ENCODE peak calls at places on chromosomes 13 and 19, in seven cellular contexts. One of them, this sample, is unnamed.

GRCh38 chr13:110443633-110444225 is 117.8 kb downstream of the RAB20 start:
- DNase-seq in IMR-90: no peak
- DNase-seq in PC-9: no peak
- DNase-seq in thoracic aorta: no peak
- DNase-seq in uterus: peak; percentile 46
- DNase-seq in epithelial cell of esophagus: no peak
- DNase-seq in neural progenitor cell: no peak
- DNase-seq in this sample: peak; percentile 22

GRCh38 chr19:15418112-15418587 is 638 bp downstream of the AKAP8L start:
- DNase-seq in neural progenitor cell: peak; percentile 39
- DNase-seq in PC-9: no peak
- DNase-seq in IMR-90: no peak
- DNase-seq in uterus: no peak
- DNase-seq in thoracic aorta: no peak
- DNase-seq in epithelial cell of esophagus: peak; percentile 19
- DNase-seq in this sample: no peak

GRCh38 chr13:46598820-46599180 is 45.8 kb downstream of the LRCH1 start:
- DNase-seq in thoracic aorta: no peak
- DNase-seq in epithelial cell of esophagus: no peak
- DNase-seq in PC-9: no peak
- DNase-seq in neural progenitor cell: no peak
- DNase-seq in IMR-90: no peak
- DNase-seq in uterus: no peak
- DNase-seq in this sample: no peak

GRCh38 chr13:90562388-90562787 is 785.1 kb upstream of the MIR17HG start:
- DNase-seq in IMR-90: no peak
- DNase-seq in thoracic aorta: no peak
- DNase-seq in neural progenitor cell: no peak
- DNase-seq in PC-9: no peak
- DNase-seq in uterus: no peak
- DNase-seq in epithelial cell of esophagus: no peak
- DNase-seq in this sample: no peak

GRCh38 chr19:43809762-43810696 is 7.8 kb upstream of the LYPD5 start:
- DNase-seq in IMR-90: peak; percentile 74
- DNase-seq in thoracic aorta: no peak
- DNase-seq in PC-9: no peak
- DNase-seq in epithelial cell of esophagus: peak; percentile 76
- DNase-seq in neural progenitor cell: peak; percentile 71
- DNase-seq in uterus: no peak
- DNase-seq in this sample: peak; percentile 38

GRCh38 chr19:54325194-54325621 is 12.2 kb upstream of the LILRA5 start:
- DNase-seq in neural progenitor cell: peak; percentile 42
- DNase-seq in PC-9: peak; percentile 31
- DNase-seq in uterus: no peak
- DNase-seq in epithelial cell of esophagus: peak; percentile 22
- DNase-seq in IMR-90: peak; percentile 8
- DNase-seq in thoracic aorta: no peak
- DNase-seq in this sample: peak; percentile 18

GRCh38 chr13:76976488-76976887 is 15.4 kb upstream of the CLN5 start:
- DNase-seq in thoracic aorta: no peak
- DNase-seq in IMR-90: no peak
- DNase-seq in PC-9: peak; percentile 28
- DNase-seq in epithelial cell of esophagus: peak; percentile 89
- DNase-seq in uterus: no peak
- DNase-seq in neural progenitor cell: no peak
- DNase-seq in this sample: no peak

GRCh38 chr19:44164673-44165512 is at the start of gene ZNF226:
- DNase-seq in epithelial cell of esophagus: peak; percentile 99
- DNase-seq in thoracic aorta: peak; percentile 83
- DNase-seq in IMR-90: peak; percentile 99
- DNase-seq in PC-9: peak; percentile 86
- DNase-seq in neural progenitor cell: peak; percentile 96
- DNase-seq in uterus: peak; percentile 79
- DNase-seq in this sample: peak; percentile 97

GRCh38 chr13:46057251-46058015 is 4.9 kb upstream of the ZC3H13 start:
- DNase-seq in neural progenitor cell: peak; percentile 31
- DNase-seq in uterus: no peak
- DNase-seq in PC-9: no peak
- DNase-seq in IMR-90: peak; percentile 18
- DNase-seq in epithelial cell of esophagus: peak; percentile 19
- DNase-seq in thoracic aorta: no peak
- DNase-seq in this sample: no peak

GRCh38 chr13:33051632-33052031 is 35.4 kb downstream of the KL start:
- DNase-seq in PC-9: no peak
- DNase-seq in neural progenitor cell: no peak
- DNase-seq in uterus: no peak
- DNase-seq in IMR-90: no peak
- DNase-seq in epithelial cell of esophagus: no peak
- DNase-seq in thoracic aorta: no peak
- DNase-seq in this sample: peak; percentile 18

GRCh38 chr13:23730251-23730650 is 158.9 kb downstream of the MIPEP start:
- DNase-seq in neural progenitor cell: no peak
- DNase-seq in PC-9: no peak
- DNase-seq in uterus: no peak
- DNase-seq in epithelial cell of esophagus: no peak
- DNase-seq in thoracic aorta: no peak
- DNase-seq in IMR-90: no peak
- DNase-seq in this sample: no peak
- TF ChIP-seq CTCF in neural progenitor cell: no peak
- TF ChIP-seq CTCF in PC-9: no peak
- TF ChIP-seq CTCF in uterus: no peak
- TF ChIP-seq CTCF in epithelial cell of esophagus: no peak
- TF ChIP-seq CTCF in thoracic aorta: no peak
- TF ChIP-seq CTCF in IMR-90: no peak
- TF ChIP-seq CTCF in this sample: no peak

GRCh38 chr19:10968527-10969081 is 7.8 kb downstream of the SMARCA4 start:
- DNase-seq in PC-9: no peak
- DNase-seq in neural progenitor cell: no peak
- DNase-seq in IMR-90: no peak
- DNase-seq in thoracic aorta: no peak
- DNase-seq in uterus: no peak
- DNase-seq in epithelial cell of esophagus: no peak
- DNase-seq in this sample: no peak
- H3K4me3 ChIP-seq in PC-9: no peak overlapping the region
- H3K4me3 ChIP-seq in neural progenitor cell: no peak overlapping the region
- H3K4me3 ChIP-seq in IMR-90: no peak overlapping the region
- H3K4me3 ChIP-seq in thoracic aorta: no peak overlapping the region
- H3K4me3 ChIP-seq in uterus: no peak overlapping the region
- H3K4me3 ChIP-seq in epithelial cell of esophagus: no peak overlapping the region
- H3K4me3 ChIP-seq in this sample: peak overlapping the region; percentile 6

GRCh38 chr13:55577847-55578210 is 1562.9 kb upstream of the PRR20A start:
- DNase-seq in PC-9: no peak
- DNase-seq in thoracic aorta: no peak
- DNase-seq in neural progenitor cell: no peak
- DNase-seq in epithelial cell of esophagus: no peak
- DNase-seq in IMR-90: no peak
- DNase-seq in uterus: no peak
- DNase-seq in this sample: no peak
- TF ChIP-seq CTCF in PC-9: no peak
- TF ChIP-seq CTCF in thoracic aorta: no peak
- TF ChIP-seq CTCF in neural progenitor cell: peak; percentile 5
- TF ChIP-seq CTCF in epithelial cell of esophagus: no peak
- TF ChIP-seq CTCF in IMR-90: no peak
- TF ChIP-seq CTCF in uterus: no peak
- TF ChIP-seq CTCF in this sample: no peak

GRCh38 chr13:99659234-99659633 is 158.0 kb downstream of the TM9SF2 start:
- DNase-seq in thoracic aorta: no peak
- DNase-seq in uterus: no peak
- DNase-seq in epithelial cell of esophagus: no peak
- DNase-seq in neural progenitor cell: peak; percentile 21
- DNase-seq in IMR-90: no peak
- DNase-seq in PC-9: no peak
- DNase-seq in this sample: no peak
- H3K4me3 ChIP-seq in thoracic aorta: no peak overlapping the region
- H3K4me3 ChIP-seq in uterus: no peak overlapping the region
- H3K4me3 ChIP-seq in epithelial cell of esophagus: no peak overlapping the region
- H3K4me3 ChIP-seq in neural progenitor cell: peak overlapping the region; percentile 47
- H3K4me3 ChIP-seq in IMR-90: no peak overlapping the region
- H3K4me3 ChIP-seq in PC-9: no peak overlapping the region
- H3K4me3 ChIP-seq in this sample: no peak overlapping the region

DNA sequence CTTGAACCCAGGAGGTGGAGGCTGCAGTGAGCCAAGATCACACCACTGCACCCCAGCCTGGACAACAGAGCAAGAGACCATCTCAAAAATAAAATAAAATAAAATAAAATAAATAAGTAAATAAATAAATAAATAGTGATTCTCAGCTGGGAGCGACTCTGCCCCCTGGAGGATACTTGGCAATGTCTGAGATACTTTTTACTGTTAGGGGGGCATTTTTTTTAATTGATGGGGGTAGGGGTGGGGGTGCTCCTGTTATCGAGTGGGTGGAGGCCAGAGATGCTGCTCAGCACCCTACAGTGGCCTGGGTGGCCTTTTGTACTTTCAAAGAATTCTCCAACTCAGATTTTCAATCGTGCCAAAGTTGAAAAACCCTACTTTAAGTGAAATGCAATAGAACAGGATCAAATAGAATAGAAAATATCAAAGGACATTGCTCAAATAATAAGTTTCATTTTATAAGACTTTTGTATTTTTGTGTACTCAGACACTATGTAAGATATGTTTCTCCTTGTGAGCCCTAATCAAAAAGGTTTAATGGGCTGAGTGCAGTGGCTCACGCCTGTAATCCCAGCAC is 7.1 kb upstream of the CLPP start:
- DNase-seq in IMR-90: no peak
- DNase-seq in PC-9: no peak
- DNase-seq in uterus: no peak
- DNase-seq in neural progenitor cell: no peak
- DNase-seq in thoracic aorta: no peak
- DNase-seq in epithelial cell of esophagus: peak; percentile 20
- DNase-seq in this sample: no peak
- TF ChIP-seq CTCF in IMR-90: peak; percentile 54
- TF ChIP-seq CTCF in PC-9: peak; percentile 62
- TF ChIP-seq CTCF in uterus: no peak
- TF ChIP-seq CTCF in neural progenitor cell: peak; percentile 31
- TF ChIP-seq CTCF in thoracic aorta: peak; percentile 41
- TF ChIP-seq CTCF in epithelial cell of esophagus: peak; percentile 54
- TF ChIP-seq CTCF in this sample: peak; percentile 19

GRCh38 chr13:88701551-88701950 is 1030.4 kb downstream of the SLITRK5 start:
- DNase-seq in PC-9: no peak
- DNase-seq in IMR-90: no peak
- DNase-seq in uterus: no peak
- DNase-seq in neural progenitor cell: no peak
- DNase-seq in epithelial cell of esophagus: peak; percentile 57
- DNase-seq in thoracic aorta: no peak
- DNase-seq in this sample: no peak

GRCh38 chr13:88707652-88708051 is 1036.5 kb downstream of the SLITRK5 start:
- DNase-seq in uterus: no peak
- DNase-seq in epithelial cell of esophagus: no peak
- DNase-seq in thoracic aorta: no peak
- DNase-seq in neural progenitor cell: no peak
- DNase-seq in IMR-90: no peak
- DNase-seq in PC-9: no peak
- DNase-seq in this sample: no peak

DNA sequence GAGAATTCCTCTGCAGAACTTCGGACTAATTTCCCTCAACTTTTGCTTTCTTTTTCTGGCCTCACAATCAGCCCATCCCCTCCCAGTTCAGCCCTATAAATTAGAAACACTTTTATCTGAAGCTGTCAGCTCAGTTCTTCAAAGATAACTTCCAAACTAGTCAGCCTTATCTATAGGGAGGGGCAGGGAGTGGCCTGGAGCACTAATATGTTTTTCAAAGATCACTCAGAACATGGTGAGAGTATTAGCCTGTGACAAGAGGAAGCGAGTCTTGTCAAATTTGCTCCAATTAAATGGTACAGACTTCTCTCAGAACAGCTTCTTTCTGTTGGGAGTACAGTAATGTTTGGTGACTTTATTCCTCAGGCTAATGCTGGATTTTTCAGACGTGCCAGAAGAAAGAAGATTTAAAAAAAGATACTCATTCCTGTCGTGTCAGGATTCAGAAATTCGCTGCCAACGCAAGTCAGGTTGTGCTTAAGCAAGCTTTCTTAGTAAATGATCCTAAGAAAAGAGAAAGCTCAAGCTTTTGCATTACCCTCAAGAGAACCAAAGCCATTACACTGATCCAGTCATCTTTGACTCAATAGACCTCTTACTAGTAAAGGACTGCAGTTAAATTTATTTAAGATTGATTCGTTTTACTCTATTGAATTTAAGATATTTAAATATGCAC is 1033.6 kb downstream of the SLITRK5 start:
- DNase-seq in uterus: no peak
- DNase-seq in thoracic aorta: no peak
- DNase-seq in epithelial cell of esophagus: no peak
- DNase-seq in PC-9: no peak
- DNase-seq in IMR-90: no peak
- DNase-seq in neural progenitor cell: no peak
- DNase-seq in this sample: no peak
- H3K4me3 ChIP-seq in uterus: no peak overlapping the region
- H3K4me3 ChIP-seq in thoracic aorta: peak overlapping the region; percentile 52
- H3K4me3 ChIP-seq in epithelial cell of esophagus: no peak overlapping the region
- H3K4me3 ChIP-seq in PC-9: no peak overlapping the region
- H3K4me3 ChIP-seq in IMR-90: no peak overlapping the region
- H3K4me3 ChIP-seq in neural progenitor cell: no peak overlapping the region
- H3K4me3 ChIP-seq in this sample: no peak overlapping the region

DNA sequence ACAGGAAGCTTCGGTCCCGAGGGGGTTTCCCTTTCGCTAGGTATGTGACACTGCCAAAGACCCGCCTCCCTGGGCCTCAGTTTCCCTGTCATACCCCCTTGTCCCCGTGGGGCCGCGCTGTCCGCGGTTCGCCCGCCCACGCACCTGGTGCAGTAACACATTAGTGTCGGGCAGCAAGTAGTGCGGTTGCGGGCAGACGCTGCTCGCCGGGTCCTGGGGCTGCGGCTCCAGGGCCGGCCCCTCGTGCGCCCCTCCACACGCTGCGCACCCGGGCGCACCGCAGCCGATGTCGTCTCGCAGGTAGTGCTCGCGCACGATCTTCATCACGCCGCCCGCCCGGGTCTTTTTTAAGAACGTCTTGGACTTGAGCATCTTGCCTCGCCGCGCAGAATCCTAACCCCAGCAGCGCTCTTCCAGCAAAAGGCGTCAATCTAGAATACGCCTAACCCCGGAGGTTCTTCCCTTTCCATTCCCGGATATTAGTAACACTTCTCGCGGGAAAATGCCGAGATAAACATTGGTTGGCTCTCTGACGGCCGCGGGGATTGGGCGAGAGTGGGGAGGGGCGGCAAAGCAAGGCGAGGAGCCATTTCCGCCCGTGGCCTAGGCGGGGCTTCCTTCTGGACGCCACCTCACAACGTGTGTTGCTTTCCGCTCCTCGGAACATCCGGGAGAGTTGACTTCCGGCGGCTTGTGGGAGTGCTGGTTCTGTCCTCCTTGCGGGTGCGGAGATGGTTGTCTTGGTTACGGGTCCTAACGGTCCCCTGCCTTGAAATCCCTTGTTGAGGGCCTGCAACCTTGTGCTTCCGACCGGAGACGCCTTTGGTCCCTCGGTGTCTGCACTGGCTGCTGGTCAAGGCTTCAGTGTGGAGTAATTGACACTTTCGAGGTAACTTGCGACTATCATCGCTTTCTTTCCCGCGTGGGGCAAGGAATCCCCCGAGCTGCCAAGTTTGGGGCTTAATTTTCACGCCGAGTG is at the start of the genes DIS3 and PIBF1:
- DNase-seq in neural progenitor cell: peak; percentile 98
- DNase-seq in PC-9: peak; percentile 96
- DNase-seq in IMR-90: peak; percentile 98
- DNase-seq in uterus: peak; percentile 97
- DNase-seq in thoracic aorta: peak; percentile 92
- DNase-seq in epithelial cell of esophagus: peak; percentile 99
- DNase-seq in this sample: peak; percentile 94
- TF ChIP-seq CTCF in neural progenitor cell: no peak
- TF ChIP-seq CTCF in PC-9: no peak
- TF ChIP-seq CTCF in IMR-90: no peak
- TF ChIP-seq CTCF in uterus: no peak
- TF ChIP-seq CTCF in thoracic aorta: no peak
- TF ChIP-seq CTCF in epithelial cell of esophagus: peak; percentile 8
- TF ChIP-seq CTCF in this sample: peak; percentile 32

This sample was measured in GM12864.